ENCODE peak calls at places on chromosomes 5 and 9, in seven cellular contexts. W, Y, C, D, Z, N and T are unnamed samples. For H3K27me3, the result is how much of the 10 kb centered on the place peaks cover.

GRCh38 chr5:159146839-159147238 is 47.1 kb upstream of the EBF1 start:
- DNase-seq in W (no peak), Z (no peak), C (no peak), D (no peak), N (no peak), Y (no peak), T (no peak)

GRCh38 chr5:158700997-158701391 is 398.7 kb downstream of the EBF1 start:
- DNase-seq in W (no peak), N (no peak), D (no peak), Y (no peak), C (no peak), Z (no peak), T (no peak)

GRCh38 chr9:14133394-14133793 is 180.5 kb downstream of the NFIB start:
- DNase-seq in Z (no peak), N (no peak), Y (no peak), W (no peak), C (no peak), D (no peak), T (no peak)

GRCh38 chr9:85115473-85115872 is 445.9 kb downstream of the NTRK2 start:
- DNase-seq in W (no peak), D (no peak), C (no peak), Y (no peak), Z (peak), N (no peak), T (no peak)

GRCh38 chr9:135926402-135927194 is 19.3 kb upstream of the CAMSAP1 start:
- DNase-seq in Y (peak), N (no peak), W (no peak), C (no peak), D (peak), Z (peak), T (no peak)

GRCh38 chr9:78856144-78856543 is 559.2 kb downstream of the PSAT1 start:
- DNase-seq in C (no peak), Y (no peak), D (no peak), Z (peak), N (no peak), W (no peak), T (no peak)

GRCh38 chr5:15993934-15994333 is 185.7 kb downstream of the MARCHF11 start:
- DNase-seq in Z (no peak), W (no peak), Y (no peak), D (no peak), N (no peak), C (no peak), T (no peak)

GRCh38 chr5:58545912-58546311 is 37.0 kb upstream of the RAB3C start:
- DNase-seq in D (no peak), W (no peak), Y (no peak), Z (no peak), N (no peak), C (no peak), T (no peak)

GRCh38 chr9:126160067-126160853 is 166.4 kb upstream of the MVB12B start:
- DNase-seq in W (no peak), D (peak), C (no peak), Y (no peak), Z (no peak), N (no peak), T (no peak)

GRCh38 chr5:148776780-148777179 is 49.6 kb upstream of the ADRB2 start:
- DNase-seq in D (no peak), N (no peak), Z (peak), C (no peak), Y (no peak), W (no peak), T (no peak)

GRCh38 chr5:65199988-65200668 is 281.6 kb downstream of the ADAMTS6 start:
- DNase-seq in C (no peak), Z (no peak), W (no peak), N (no peak), Y (no peak), D (no peak), T (no peak)

GRCh38 chr5:78553991-78554390 is 94.6 kb downstream of the LHFPL2 start:
- DNase-seq in Y (no peak), C (no peak), W (no peak), Z (no peak), N (no peak), D (no peak), T (no peak)

GRCh38 chr9:89655990-89656657 is 51.3 kb downstream of the GADD45G start:
- DNase-seq in W (peak), N (no peak), Z (no peak), C (peak), D (no peak), Y (no peak), T (no peak)

DNA sequence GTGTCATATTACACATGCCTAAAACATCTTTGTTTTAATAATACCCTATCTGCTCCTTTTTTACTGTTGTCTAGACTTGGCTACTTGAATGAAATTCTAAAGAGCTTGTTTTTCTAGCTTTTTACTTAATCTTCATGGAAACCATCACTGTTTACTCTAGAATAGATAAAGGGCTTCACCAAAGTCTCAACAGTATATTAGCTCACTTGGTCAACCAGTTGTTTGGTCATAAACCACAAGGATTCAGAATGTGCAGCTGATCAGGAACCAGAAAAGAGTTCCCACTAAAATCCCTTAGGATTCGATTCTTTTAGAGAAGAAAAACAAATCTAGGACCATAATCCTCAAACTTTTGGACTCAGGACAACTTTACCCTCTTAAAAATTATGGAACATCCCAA is 38.0 kb downstream of the CDO1 start:
- DNase-seq in C (no peak), N (no peak), W (no peak), D (no peak), Y (no peak), Z (no peak), T (no peak)
- H3K4me3 ChIP-seq in C (no peak), N (no peak), W (no peak), D (no peak), Y (no peak), Z (no peak), T (no peak)

DNA sequence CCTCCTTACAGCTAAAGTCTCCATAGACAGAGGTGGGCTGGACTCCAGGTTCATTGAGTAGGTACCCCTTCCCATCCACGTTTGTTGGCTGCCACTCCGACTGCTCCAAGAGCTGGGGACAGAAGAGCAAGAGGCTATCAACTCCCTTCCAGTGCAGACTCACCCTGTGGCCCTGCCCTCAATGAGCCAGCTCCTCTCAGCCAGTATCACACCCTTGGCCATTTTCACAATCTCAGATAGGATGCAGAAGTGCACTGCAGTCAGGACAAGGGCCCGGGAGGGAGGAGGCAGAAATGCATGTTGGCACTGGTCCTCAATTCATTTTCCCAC is 6.2 kb downstream of the IRF1 start:
- DNase-seq in D (no peak), W (no peak), Y (no peak), N (no peak), C (no peak), Z (no peak), T (no peak)
- H3K27ac ChIP-seq in D (peak), W (no peak), Y (no peak), N (no peak), C (no peak), Z (no peak), T (no peak)

GRCh38 chr5:139789116-139789844 is 6.3 kb upstream of the PSD2 start:
- DNase-seq in C (no peak), Y (no peak), W (no peak), Z (no peak), N (no peak), D (no peak), T (no peak)
- H3K27me3 ChIP-seq in C (under half), Y (under half), W (half or more), Z (under half), N (under half), D (under half), T (under half)

DNA sequence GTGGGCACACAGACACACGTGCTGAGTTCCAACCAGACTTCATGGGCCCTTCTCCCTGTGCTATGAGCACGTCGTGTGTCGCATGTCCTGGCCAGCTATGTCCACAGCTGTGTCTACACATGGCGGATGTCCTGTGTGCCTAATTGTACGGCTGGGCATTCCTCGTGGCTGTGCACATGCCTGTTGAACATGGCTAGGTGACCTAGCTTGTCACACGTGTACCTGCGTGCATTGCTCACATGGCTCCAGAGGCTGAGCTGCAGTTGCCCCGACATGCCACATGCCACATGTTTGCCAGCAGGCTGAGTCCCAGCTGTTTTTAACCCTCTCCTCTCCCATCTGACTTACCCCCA is 742 bp upstream of the AQP3 start:
- DNase-seq in Y (no peak), C (peak), W (no peak), D (no peak), N (no peak), Z (peak), T (no peak)
- H3K4me3 ChIP-seq in Y (peak), C (no peak), W (peak), D (no peak), N (no peak), Z (no peak), T (peak)

DNA sequence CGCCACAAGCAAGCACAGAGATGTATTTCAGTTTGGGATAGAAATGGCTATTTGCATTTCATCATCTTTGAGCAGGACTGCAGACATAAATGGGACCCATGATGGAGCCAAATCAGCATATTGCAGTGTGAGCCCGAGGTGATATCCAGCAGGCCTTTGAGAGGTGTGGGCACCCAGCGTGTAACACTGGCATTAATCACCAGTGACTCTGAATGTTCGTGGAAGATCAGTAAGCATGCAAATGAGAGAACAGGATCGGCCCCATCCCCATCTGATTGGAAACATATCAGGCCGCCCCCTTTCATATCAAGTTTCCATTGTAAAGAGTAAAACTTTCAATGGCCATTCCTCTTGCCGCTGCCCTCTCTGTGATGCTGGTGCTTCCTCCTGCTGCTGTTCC is 84.0 kb downstream of the GTF3C4 start:
- DNase-seq in N (no peak), W (peak), C (no peak), Z (no peak), Y (no peak), D (no peak), T (no peak)
- H3K27ac ChIP-seq in N (no peak), W (no peak), C (no peak), Z (no peak), Y (no peak), D (no peak), T (no peak)

GRCh38 chr5:93589812-93590215 is 6.8 kb downstream of the NR2F1 start:
- DNase-seq in D (no peak), W (no peak), Z (no peak), Y (no peak), C (no peak), N (no peak), T (no peak)

GRCh38 chr5:93589348-93589662 is 6.3 kb downstream of the NR2F1 start:
- DNase-seq in C (no peak), N (no peak), Y (no peak), D (no peak), W (no peak), Z (no peak), T (no peak)

GRCh38 chr5:93587919-93588585 is 5.0 kb downstream of the NR2F1 start:
- DNase-seq in Y (no peak), N (no peak), D (no peak), C (no peak), Z (no peak), W (peak), T (no peak)

GRCh38 chr5:93586948-93587918 is 4.2 kb downstream of the NR2F1 start:
- DNase-seq in W (no peak), N (no peak), Z (no peak), D (no peak), C (no peak), Y (no peak), T (no peak)

GRCh38 chr5:93588586-93589347 is 5.7 kb downstream of the NR2F1 start:
- DNase-seq in C (no peak), D (no peak), Z (no peak), N (no peak), Y (no peak), W (no peak), T (no peak)
- H3K27me3 ChIP-seq in C (under half), D (under half), Z (under half), N (under half), Y (under half), W (half or more), T (under half)

GRCh38 chr5:54524704-54525103 is 7.1 kb downstream of the SNX18 start:
- DNase-seq in W (no peak), C (peak), Z (no peak), N (no peak), Y (no peak), D (no peak), T (peak)

GRCh38 chr5:54523534-54523933 is 6.0 kb downstream of the SNX18 start:
- DNase-seq in N (no peak), W (no peak), C (no peak), Z (no peak), D (no peak), Y (no peak), T (no peak)

GRCh38 chr5:54525226-54525625 is 7.7 kb downstream of the SNX18 start:
- DNase-seq in Y (no peak), D (no peak), N (no peak), Z (no peak), C (no peak), W (no peak), T (peak)

GRCh38 chr5:54525692-54526091 is 8.1 kb downstream of the SNX18 start:
- DNase-seq in Y (no peak), D (no peak), W (no peak), C (no peak), N (no peak), Z (no peak), T (peak)

DNA sequence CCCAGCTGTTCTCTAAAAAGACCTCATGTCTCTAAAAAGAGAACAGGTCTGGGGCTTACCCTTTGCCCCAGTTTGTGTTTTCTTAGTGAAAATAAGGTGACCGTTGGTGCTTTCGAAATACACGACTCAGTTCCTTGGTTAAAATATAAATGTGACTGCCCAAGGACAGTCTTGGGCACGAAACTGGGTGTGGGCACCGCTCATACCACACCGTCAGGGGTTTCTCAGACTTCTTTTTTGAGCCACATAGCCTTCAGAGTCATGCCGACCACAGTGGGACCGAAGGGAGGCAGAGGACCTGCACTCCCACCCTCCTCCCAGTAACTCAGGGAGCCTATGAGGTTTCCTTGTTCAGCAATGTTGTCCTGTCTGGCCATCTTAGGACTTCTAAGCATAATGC is 6.5 kb downstream of the SNX18 start:
- DNase-seq in W (no peak), Z (no peak), Y (no peak), D (no peak), C (no peak), N (no peak), T (no peak)
- H3K4me3 ChIP-seq in W (no peak), Z (no peak), Y (no peak), D (no peak), C (no peak), N (no peak), T (no peak)